ENCODE peak calls at places on chromosomes 16 and 17, in six cellular contexts. One of them, this sample, is unnamed.

GRCh38 chr17:306536-307294 is 45.9 kb downstream of the RPH3AL start:
- DNase-seq in activated CD4-positive, alpha-beta T cell treated with anti-CD3 and anti-CD28 coated beads, Interleukin-2, amount 50 U/mL, for 1 hour: no peak
- DNase-seq in KG1: no peak
- DNase-seq in uterus: no peak
- DNase-seq in neural progenitor cell: no peak
- DNase-seq in GM12864: no peak
- DNase-seq in this sample: no peak

GRCh38 chr17:79342376-79342775 is 267.8 kb downstream of the ENGASE start:
- DNase-seq in KG1: no peak
- DNase-seq in activated CD4-positive, alpha-beta T cell treated with anti-CD3 and anti-CD28 coated beads, Interleukin-2, amount 50 U/mL, for 1 hour: no peak
- DNase-seq in uterus: no peak
- DNase-seq in GM12864: no peak
- DNase-seq in neural progenitor cell: no peak
- DNase-seq in this sample: no peak

GRCh38 chr17:6476834-6477210 is 32.6 kb downstream of the PIMREG start:
- DNase-seq in neural progenitor cell: no peak
- DNase-seq in GM12864: no peak
- DNase-seq in uterus: no peak
- DNase-seq in activated CD4-positive, alpha-beta T cell treated with anti-CD3 and anti-CD28 coated beads, Interleukin-2, amount 50 U/mL, for 1 hour: no peak
- DNase-seq in KG1: no peak
- DNase-seq in this sample: no peak

GRCh38 chr17:29619251-29619650 is 3.5 kb downstream of the CORO6 start:
- DNase-seq in GM12864: no peak
- DNase-seq in neural progenitor cell: peak; percentile 57
- DNase-seq in KG1: no peak
- DNase-seq in uterus: no peak
- DNase-seq in activated CD4-positive, alpha-beta T cell treated with anti-CD3 and anti-CD28 coated beads, Interleukin-2, amount 50 U/mL, for 1 hour: no peak
- DNase-seq in this sample: no peak

GRCh38 chr17:34082404-34082803 is 172.7 kb upstream of the CCL2 start:
- DNase-seq in activated CD4-positive, alpha-beta T cell treated with anti-CD3 and anti-CD28 coated beads, Interleukin-2, amount 50 U/mL, for 1 hour: no peak
- DNase-seq in GM12864: no peak
- DNase-seq in uterus: no peak
- DNase-seq in neural progenitor cell: no peak
- DNase-seq in KG1: no peak
- DNase-seq in this sample: no peak

GRCh38 chr17:77454560-77455095 is 313.9 kb downstream of the SEC14L1 start:
- DNase-seq in uterus: no peak
- DNase-seq in activated CD4-positive, alpha-beta T cell treated with anti-CD3 and anti-CD28 coated beads, Interleukin-2, amount 50 U/mL, for 1 hour: no peak
- DNase-seq in GM12864: no peak
- DNase-seq in neural progenitor cell: no peak
- DNase-seq in KG1: no peak
- DNase-seq in this sample: no peak

GRCh38 chr16:27867122-27868110 is 196.1 kb downstream of the GSG1L start:
- DNase-seq in GM12864: peak; percentile 18
- DNase-seq in uterus: peak; percentile 13
- DNase-seq in activated CD4-positive, alpha-beta T cell treated with anti-CD3 and anti-CD28 coated beads, Interleukin-2, amount 50 U/mL, for 1 hour: peak; percentile 24
- DNase-seq in KG1: peak; percentile 1
- DNase-seq in neural progenitor cell: peak; percentile 88
- DNase-seq in this sample: peak; percentile 5

GRCh38 chr17:65005858-65006257 is 50.7 kb downstream of the GNA13 start:
- DNase-seq in uterus: no peak
- DNase-seq in neural progenitor cell: no peak
- DNase-seq in activated CD4-positive, alpha-beta T cell treated with anti-CD3 and anti-CD28 coated beads, Interleukin-2, amount 50 U/mL, for 1 hour: no peak
- DNase-seq in GM12864: no peak
- DNase-seq in KG1: no peak
- DNase-seq in this sample: no peak

GRCh38 chr16:69166221-69166833 is 20.6 kb upstream of the SNTB2 start:
- DNase-seq in KG1: no peak
- DNase-seq in activated CD4-positive, alpha-beta T cell treated with anti-CD3 and anti-CD28 coated beads, Interleukin-2, amount 50 U/mL, for 1 hour: peak; percentile 41
- DNase-seq in uterus: peak; percentile 43
- DNase-seq in GM12864: no peak
- DNase-seq in neural progenitor cell: no peak
- DNase-seq in this sample: no peak

GRCh38 chr17:8188408-8188839 is 1.6 kb downstream of the BORCS6 start:
- DNase-seq in neural progenitor cell: no peak
- DNase-seq in uterus: no peak
- DNase-seq in activated CD4-positive, alpha-beta T cell treated with anti-CD3 and anti-CD28 coated beads, Interleukin-2, amount 50 U/mL, for 1 hour: no peak
- DNase-seq in GM12864: no peak
- DNase-seq in KG1: no peak
- DNase-seq in this sample: no peak

GRCh38 chr16:50196736-50197135 is 43.6 kb downstream of the TENT4B start:
- DNase-seq in activated CD4-positive, alpha-beta T cell treated with anti-CD3 and anti-CD28 coated beads, Interleukin-2, amount 50 U/mL, for 1 hour: no peak
- DNase-seq in uterus: no peak
- DNase-seq in KG1: no peak
- DNase-seq in neural progenitor cell: no peak
- DNase-seq in GM12864: peak; percentile 24
- DNase-seq in this sample: no peak

GRCh38 chr16:22625948-22626347 is 115.3 kb downstream of the NPIPB5 start:
- DNase-seq in neural progenitor cell: no peak
- DNase-seq in KG1: no peak
- DNase-seq in uterus: no peak
- DNase-seq in activated CD4-positive, alpha-beta T cell treated with anti-CD3 and anti-CD28 coated beads, Interleukin-2, amount 50 U/mL, for 1 hour: no peak
- DNase-seq in GM12864: no peak
- DNase-seq in this sample: no peak

GRCh38 chr17:45828171-45829133 is 16.2 kb upstream of the SPPL2C start:
- DNase-seq in activated CD4-positive, alpha-beta T cell treated with anti-CD3 and anti-CD28 coated beads, Interleukin-2, amount 50 U/mL, for 1 hour: no peak
- DNase-seq in KG1: no peak
- DNase-seq in neural progenitor cell: no peak
- DNase-seq in GM12864: no peak
- DNase-seq in uterus: no peak
- DNase-seq in this sample: no peak

GRCh38 chr16:7025616-7026190 is 306.9 kb upstream of the RBFOX1 start:
- DNase-seq in GM12864: no peak
- DNase-seq in uterus: peak; percentile 14
- DNase-seq in neural progenitor cell: peak; percentile 91
- DNase-seq in KG1: peak; percentile 50
- DNase-seq in activated CD4-positive, alpha-beta T cell treated with anti-CD3 and anti-CD28 coated beads, Interleukin-2, amount 50 U/mL, for 1 hour: no peak
- DNase-seq in this sample: peak; percentile 39

GRCh38 chr17:44170499-44171201 is at the start of gene ASB16:
- DNase-seq in GM12864: no peak
- DNase-seq in KG1: no peak
- DNase-seq in uterus: peak; percentile 41
- DNase-seq in neural progenitor cell: peak; percentile 40
- DNase-seq in activated CD4-positive, alpha-beta T cell treated with anti-CD3 and anti-CD28 coated beads, Interleukin-2, amount 50 U/mL, for 1 hour: no peak
- DNase-seq in this sample: peak; percentile 51

GRCh38 chr17:4939554-4939803 is 367 bp downstream of the SLC25A11 start:
- DNase-seq in uterus: no peak
- DNase-seq in activated CD4-positive, alpha-beta T cell treated with anti-CD3 and anti-CD28 coated beads, Interleukin-2, amount 50 U/mL, for 1 hour: no peak
- DNase-seq in neural progenitor cell: no peak
- DNase-seq in KG1: no peak
- DNase-seq in GM12864: no peak
- DNase-seq in this sample: no peak

This sample was measured in NCI-H774.